ENCODE peak calls at places on chromosomes 12 and 14, in seven cellular contexts. S, J, I, P, V, O and X are unnamed samples.

GRCh38 chr12:130644566-130644965 is 71.5 kb downstream of the RIMBP2 start:
- DNase-seq in J (no peak), V (no peak), I (no peak), P (no peak), O (no peak), S (no peak), X (no peak)

GRCh38 chr14:68937790-68938514 is 41.1 kb downstream of the ACTN1 start:
- DNase-seq in I (no peak), O (no peak), J (no peak), S (no peak), P (no peak), V (peak; percentile 58), X (no peak)

GRCh38 chr12:51886021-51886710 is 1.7 kb upstream of the ANKRD33 start:
- DNase-seq in O (peak; percentile 30), I (no peak), P (peak; percentile 88), J (no peak), V (peak; percentile 89), S (peak; percentile 94), X (no peak)

GRCh38 chr12:120515496-120515895 is 13.5 kb downstream of the COQ5 start:
- DNase-seq in O (peak; percentile 22), J (no peak), I (no peak), P (no peak), S (no peak), V (no peak), X (no peak)

GRCh38 chr12:115963030-115963480 is 314.4 kb downstream of the MED13L start:
- DNase-seq in I (no peak), O (no peak), V (no peak), P (peak; percentile 28), J (no peak), S (peak; percentile 43), X (no peak)

GRCh38 chr12:91620949-91621348 is 438.3 kb upstream of the DCN start:
- DNase-seq in V (no peak), J (no peak), P (no peak), O (peak; percentile 2), I (no peak), S (no peak), X (peak; percentile 55)

GRCh38 chr14:28596336-28596735 is 170.3 kb upstream of the FOXG1 start:
- DNase-seq in J (no peak), O (no peak), P (no peak), I (no peak), S (no peak), V (no peak), X (no peak)

GRCh38 chr14:54209501-54210231 is 187.1 kb upstream of the CDKN3 start:
- DNase-seq in S (peak; percentile 39), V (no peak), O (no peak), J (no peak), P (no peak), I (no peak), X (no peak)

GRCh38 chr12:61880186-61880585 is 380.0 kb upstream of the USP15 start:
- DNase-seq in J (no peak), O (no peak), I (no peak), S (no peak), P (no peak), V (no peak), X (no peak)

GRCh38 chr12:38053655-38054464 is 262.7 kb upstream of the ALG10B start:
- DNase-seq in J (peak; percentile 3), S (no peak), I (no peak), P (no peak), O (no peak), V (no peak), X (no peak)

GRCh38 chr14:89304972-89305703 is 111.9 kb downstream of the FOXN3 start:
- DNase-seq in J (peak; percentile 62), P (no peak), I (no peak), O (no peak), V (peak; percentile 63), S (peak; percentile 64), X (peak; percentile 43)

GRCh38 chr14:103108749-103109207 is 14.3 kb downstream of the EXOC3L4 start:
- DNase-seq in O (no peak), S (peak; percentile 47), P (no peak), J (peak; percentile 91), V (no peak), I (peak; percentile 21), X (peak; percentile 72)

GRCh38 chr12:69359531-69360347 is at the start of gene YEATS4:
- DNase-seq in O (peak; percentile 80), S (peak; percentile 97), V (peak; percentile 82), I (peak; percentile 80), P (peak; percentile 46), J (peak; percentile 92), X (peak; percentile 87)

GRCh38 chr12:81329088-81329487 is 251.2 kb downstream of the ACSS3 start:
- DNase-seq in S (peak; percentile 1), J (no peak), O (no peak), P (no peak), I (no peak), V (no peak), X (peak; percentile 42)

GRCh38 chr12:128387811-128388422 is 120.9 kb downstream of the TMEM132C start:
- DNase-seq in J (peak; percentile 43), S (no peak), P (no peak), V (no peak), O (peak; percentile 63), I (no peak), X (peak; percentile 52)

GRCh38 chr12:124856842-124857178 is 6.9 kb downstream of the SCARB1 start:
- DNase-seq in P (no peak), I (no peak), O (no peak), V (no peak), J (no peak), S (no peak), X (no peak)

GRCh38 chr14:47935332-47935731 is 259.9 kb upstream of the MDGA2 start:
- DNase-seq in S (no peak), I (no peak), O (no peak), V (no peak), J (no peak), P (no peak), X (no peak)

GRCh38 chr14:81485372-81485771 is 48.3 kb downstream of the SEL1L start:
- DNase-seq in I (no peak), O (no peak), S (no peak), J (no peak), V (no peak), P (no peak), X (no peak)

GRCh38 chr12:113984464-113984863 is 18.3 kb upstream of the RBM19 start:
- DNase-seq in V (no peak), O (no peak), S (no peak), J (no peak), I (no peak), P (no peak), X (no peak)

GRCh38 chr14:89307409-89307808 is 109.6 kb downstream of the FOXN3 start:
- DNase-seq in J (no peak), O (no peak), P (no peak), V (no peak), S (no peak), I (no peak), X (no peak)

GRCh38 chr14:57749267-57749666 is 116.6 kb downstream of the SLC35F4 start:
- DNase-seq in S (peak; percentile 14), J (no peak), O (no peak), P (no peak), V (no peak), I (no peak), X (no peak)

GRCh38 chr12:122837306-122838265 is 2.3 kb downstream of the HIP1R start:
- DNase-seq in P (no peak), V (no peak), S (no peak), I (no peak), O (no peak), J (no peak), X (no peak)

GRCh38 chr12:91974541-91974940 is 171.1 kb downstream of the BTG1 start:
- DNase-seq in P (no peak), I (no peak), O (no peak), S (no peak), J (no peak), V (no peak), X (peak; percentile 72)

GRCh38 chr12:113062502-113063395 is 6.2 kb downstream of the DTX1 start:
- DNase-seq in V (no peak), P (no peak), S (no peak), I (no peak), J (peak; percentile 36), O (no peak), X (no peak)